ENCODE peak calls at places on chromosomes 12 and 14, in ten cellular contexts. I is stimulated activated CD4-positive, alpha-beta T cell treated with anti-CD3 and anti-CD28 coated beads, Interleukin-4, amount 100 ng/mL, for 4 hours; E is activated CD8-positive, alpha-beta memory T cell treated with anti-CD3 and anti-CD28 coated beads, Interleukin-2, amount 50 U/mL, for 48 hours; Y is testis; P is fibroblast of the conjunctiva; W is NCI-H226; J is NCI-H1092 treated with DMSO at 0.1 percent for 48 hours; B is coronary artery; F is GM04503; O is cardiac fibroblast. D is an unnamed sample.

GRCh38 chr12:73486256-73486655 is 1051.4 kb upstream of the ATXN7L3B start:
- DNase-seq in F (no peak), E (no peak), Y (no peak), P (no peak), O (no peak), I (no peak), W (no peak), B (no peak), J (no peak), D (no peak)

GRCh38 chr14:64266206-64266605 is 28.0 kb downstream of the ESR2 start:
- DNase-seq in F (no peak), I (no peak), Y (no peak), E (no peak), O (peak), P (peak), B (no peak), W (peak), J (no peak), D (no peak)

GRCh38 chr14:68638817-68639517 is 153.9 kb downstream of the ZFP36L1 start:
- DNase-seq in I (no peak), W (no peak), J (no peak), P (no peak), E (no peak), F (no peak), Y (no peak), O (peak), B (no peak), D (no peak)

GRCh38 chr12:79765157-79765556 is 74.4 kb upstream of the PAWR start:
- DNase-seq in I (no peak), E (no peak), O (no peak), Y (no peak), F (no peak), J (no peak), W (peak), B (no peak), P (no peak), D (no peak)

GRCh38 chr14:75188520-75189267 is 12.3 kb upstream of the TMED10 start:
- DNase-seq in O (no peak), P (no peak), J (no peak), F (no peak), E (no peak), B (no peak), W (no peak), I (no peak), Y (peak), D (no peak)

GRCh38 chr12:58364389-58365086 is 423.2 kb downstream of the ATP23 start:
- DNase-seq in E (no peak), F (peak), Y (no peak), I (no peak), O (peak), B (no peak), J (no peak), W (peak), P (peak), D (no peak)

GRCh38 chr12:5073838-5074237 is 30.2 kb downstream of the KCNA5 start:
- DNase-seq in P (no peak), W (no peak), E (no peak), J (no peak), F (no peak), O (peak), I (no peak), Y (no peak), B (no peak), D (no peak)

GRCh38 chr12:22230280-22230794 is 104.2 kb downstream of the ST8SIA1 start:
- DNase-seq in B (no peak), J (no peak), O (no peak), I (no peak), W (peak), F (peak), P (peak), Y (no peak), E (no peak), D (no peak)

GRCh38 chr12:110197003-110197402 is 72.8 kb downstream of the IFT81 start:
- DNase-seq in J (no peak), B (no peak), F (no peak), E (no peak), O (no peak), I (no peak), Y (no peak), P (no peak), W (no peak), D (no peak)

GRCh38 chr12:42750356-42750755 is 160.8 kb upstream of the PRICKLE1 start:
- DNase-seq in F (no peak), E (no peak), W (no peak), Y (no peak), J (no peak), I (no peak), B (no peak), P (no peak), O (no peak), D (no peak)

GRCh38 chr14:69487771-69488170 is 3.2 kb downstream of the PLEKHD1 start:
- DNase-seq in B (peak), F (no peak), W (no peak), P (no peak), Y (no peak), E (no peak), O (no peak), J (no peak), I (no peak), D (no peak)

GRCh38 chr12:57147641-57147944 is 174 bp upstream of the LRP1-AS start:
- DNase-seq in Y (no peak), P (no peak), W (no peak), I (no peak), J (no peak), E (no peak), B (no peak), O (peak), F (no peak), D (no peak)

GRCh38 chr12:57515934-57516541 is 4.3 kb downstream of the DDIT3 start:
- DNase-seq in P (no peak), F (no peak), W (no peak), E (no peak), I (no peak), O (peak), B (no peak), J (no peak), Y (no peak), D (no peak)

GRCh38 chr14:92846162-92846897 is 52.2 kb downstream of the GOLGA5 start:
- DNase-seq in I (no peak), W (peak), O (peak), E (no peak), B (no peak), P (no peak), Y (no peak), J (no peak), F (peak), D (no peak)

GRCh38 chr14:81341405-81342180 is 58.5 kb downstream of the STON2 start:
- DNase-seq in J (peak), P (no peak), I (no peak), E (no peak), O (no peak), B (no peak), Y (no peak), F (no peak), W (no peak), D (no peak)

GRCh38 chr14:98937712-98938505 is 334.1 kb downstream of the BCL11B start:
- DNase-seq in I (no peak), Y (no peak), W (no peak), F (no peak), B (no peak), P (no peak), O (no peak), J (no peak), E (no peak), D (no peak)

GRCh38 chr12:49121047-49121696 is 10.0 kb downstream of the TUBA1B start:
- DNase-seq in J (peak), W (peak), B (no peak), P (peak), F (no peak), I (no peak), Y (peak), E (no peak), O (peak), D (peak)

GRCh38 chr12:22459872-22460490 is 84.4 kb downstream of the C2CD5 start:
- DNase-seq in B (no peak), P (peak), W (peak), E (no peak), I (no peak), O (peak), Y (no peak), J (peak), F (no peak), D (no peak)

GRCh38 chr12:107992870-107993451 is 136.1 kb upstream of the WSCD2 start:
- DNase-seq in F (no peak), Y (peak), W (peak), O (peak), J (peak), E (no peak), B (no peak), I (no peak), P (no peak), D (peak)

GRCh38 chr12:14071833-14072232 is 90.4 kb upstream of the GRIN2B start:
- DNase-seq in W (no peak), F (no peak), O (no peak), B (no peak), E (no peak), J (no peak), P (no peak), I (no peak), Y (no peak), D (no peak)

GRCh38 chr12:94872671-94873367 is 130.7 kb downstream of the NDUFA12 start:
- DNase-seq in I (no peak), Y (no peak), B (no peak), O (no peak), F (no peak), W (no peak), P (no peak), J (peak), E (no peak), D (no peak)

GRCh38 chr12:49098035-49098451 is 3.4 kb upstream of the DHH start:
- DNase-seq in E (peak), J (no peak), W (no peak), I (peak), F (no peak), O (peak), Y (peak), P (peak), B (no peak), D (peak)

GRCh38 chr12:129687731-129688130 is 216.1 kb downstream of the TMEM132D start:
- DNase-seq in W (no peak), Y (no peak), O (no peak), J (no peak), F (no peak), P (no peak), B (no peak), E (no peak), I (no peak), D (no peak)

GRCh38 chr14:61334197-61334701 is 12.9 kb downstream of the PRKCH start:
- DNase-seq in W (no peak), I (peak), O (no peak), E (no peak), P (no peak), B (no peak), Y (no peak), J (no peak), F (no peak), D (no peak)

GRCh38 chr12:117044790-117045174 is 54.4 kb downstream of the TESC start:
- DNase-seq in O (no peak), B (no peak), W (no peak), P (no peak), E (no peak), J (no peak), I (no peak), Y (no peak), F (no peak), D (no peak)

GRCh38 chr12:98743362-98743953 is 98.4 kb downstream of the APAF1 start:
- DNase-seq in Y (no peak), O (peak), E (no peak), P (no peak), I (no peak), J (no peak), W (no peak), B (no peak), F (no peak), D (peak)

GRCh38 chr14:59429798-59430197 is 35.4 kb downstream of the GPR135 start:
- DNase-seq in I (no peak), J (no peak), O (peak), W (no peak), Y (no peak), F (no peak), E (no peak), B (no peak), P (no peak), D (no peak)